ENCODE peak calls at places on chromosomes 3 and 15, in nine cellular contexts. O is T-cell, K is anterior cingulate cortex, R is ovary, P is thoracic aorta, W is mucosa of gallbladder, Q is hypothalamus, Z is pons, N is ELF-1. G is an unnamed sample.

GRCh38 chr3:51550080-51550819 is 11.7 kb downstream of the RAD54L2 start:
- DNase-seq in K (no peak), N (no peak), O (no peak), R (no peak), Z (no peak), P (no peak), W (no peak), Q (no peak), G (no peak)

GRCh38 chr3:122987726-122988319 is 39.7 kb downstream of the SEMA5B start:
- DNase-seq in Z (no peak), K (no peak), N (no peak), O (no peak), P (no peak), W (no peak), Q (no peak), R (no peak), G (no peak)

GRCh38 chr15:67865331-67865730 is 25.5 kb upstream of the RNU6-1 start:
- DNase-seq in W (no peak), Q (no peak), P (no peak), O (no peak), R (no peak), K (no peak), Z (no peak), N (no peak), G (no peak)

GRCh38 chr3:61914277-61914676 is 352.9 kb downstream of the PTPRG start:
- DNase-seq in R (no peak), W (no peak), Z (no peak), Q (no peak), N (no peak), K (no peak), P (no peak), O (no peak), G (no peak)

GRCh38 chr15:62850791-62851291 is 191.7 kb upstream of the TPM1 start:
- DNase-seq in P (no peak), Z (no peak), W (no peak), R (no peak), Q (no peak), N (peak; percentile 90), K (no peak), O (no peak), G (no peak)

GRCh38 chr3:127889976-127890650 is 24.9 kb upstream of the KBTBD12 start:
- DNase-seq in R (no peak), W (no peak), O (no peak), P (no peak), K (no peak), N (peak; percentile 65), Q (no peak), Z (no peak), G (no peak)

GRCh38 chr15:22823495-22824128 is 14.9 kb upstream of the NIPA2 start:
- DNase-seq in K (no peak), P (no peak), Z (no peak), Q (no peak), W (no peak), O (no peak), R (no peak), N (no peak), G (peak; percentile 54)

GRCh38 chr15:47887181-47887580 is 169.9 kb downstream of the SEMA6D start:
- DNase-seq in Q (no peak), W (no peak), O (no peak), R (no peak), N (no peak), K (no peak), P (no peak), Z (no peak), G (no peak)

G was measured in ascending aorta.